ENCODE peak calls at places on chromosomes 13 and 19, in four cellular contexts. E is activated T-helper 1 cell treated with anti-CD3 and anti-CD28 coated beads, Interleukin-2, amount 50 U/mL, for 16 hours; M is astrocyte; H is RPMI7951. S is an unnamed sample.

GRCh38 chr19:5293607-5294089 is 47.0 kb downstream of the PTPRS start:
- DNase-seq in M (peak), E (no peak), H (no peak), S (no peak)

GRCh38 chr13:94182185-94182761 is 297.2 kb downstream of the DCT start:
- DNase-seq in E (no peak), H (no peak), M (no peak), S (no peak)

GRCh38 chr19:3145909-3146676 is 10.3 kb downstream of the GNA15 start:
- DNase-seq in E (no peak), H (no peak), M (no peak), S (no peak)

GRCh38 chr13:45995245-45995644 is 57.3 kb downstream of the ZC3H13 start:
- DNase-seq in E (no peak), M (no peak), H (no peak), S (no peak)

GRCh38 chr13:98893361-98893760 is 84.5 kb downstream of the DOCK9 start:
- DNase-seq in E (no peak), M (no peak), H (no peak), S (no peak)

GRCh38 chr13:112416647-112417046 is 40.5 kb downstream of the SPACA7 start:
- DNase-seq in E (no peak), M (no peak), H (no peak), S (no peak)

GRCh38 chr13:79307866-79308298 is 98.2 kb downstream of the RBM26 start:
- DNase-seq in H (peak), M (peak), E (no peak), S (peak)

GRCh38 chr13:111540486-111540885 is 220.0 kb downstream of the TEX29 start:
- DNase-seq in E (no peak), H (no peak), M (no peak), S (no peak)

GRCh38 chr19:11422163-11423068 is 3.3 kb upstream of the RGL3 start:
- DNase-seq in H (peak), E (peak), M (no peak), S (no peak)